ENCODE peak calls at places on chromosomes 4 and X, in eight cellular contexts. I is upper lobe of left lung, H is GM12878, W is K562, R is Panc1, Z is esophagus muscularis mucosa, X is transverse colon, D is spleen. P is an unnamed sample.

GRCh38 chr4:3491681-3492405 is 28.7 kb downstream of the DOK7 start:
- DNase-seq in H (no peak), Z (no peak), I (no peak), D (no peak), X (no peak), R (no peak), W (no peak), P (no peak)

GRCh38 chr4:76856183-76856969 is 41.6 kb downstream of the SOWAHB start:
- DNase-seq in Z (no peak), D (no peak), I (no peak), X (peak; percentile 49), H (no peak), W (no peak), R (no peak), P (no peak)

GRCh38 chr4:114087596-114088230 is 108.3 kb upstream of the ARSJ start:
- DNase-seq in H (no peak), D (no peak), X (no peak), W (no peak), Z (no peak), R (no peak), I (no peak), P (no peak)

GRCh38 chr4:143597271-143597670 is 83.8 kb downstream of the SMARCA5 start:
- DNase-seq in R (no peak), I (no peak), X (no peak), D (no peak), W (no peak), Z (no peak), H (no peak), P (no peak)

GRCh38 chr4:94834496-94834895 is 76.7 kb downstream of the BMPR1B start:
- DNase-seq in D (no peak), X (no peak), W (no peak), Z (no peak), I (no peak), R (no peak), H (no peak), P (no peak)

GRCh38 chr4:153348006-153348405 is 3.5 kb downstream of the MND1 start:
- DNase-seq in I (no peak), R (no peak), Z (no peak), W (peak; percentile 63), D (no peak), H (no peak), X (no peak), P (no peak)

GRCh38 chr4:77349796-77350195 is 192.8 kb downstream of the CCNG2 start:
- DNase-seq in D (no peak), I (no peak), W (no peak), R (no peak), Z (no peak), H (no peak), X (no peak), P (no peak)

GRCh38 chrX:49165901-49166881 is 3.6 kb downstream of the MAGIX start:
- DNase-seq in I (peak; percentile 84), D (peak; percentile 94), Z (peak; percentile 93), H (peak; percentile 60), X (peak; percentile 87), W (peak; percentile 69), R (peak; percentile 82), P (peak; percentile 87)

GRCh38 chrX:69024287-69024686 is 141.0 kb downstream of the PJA1 start:
- DNase-seq in I (no peak), Z (peak; percentile 4), D (no peak), W (no peak), X (no peak), H (no peak), R (no peak), P (no peak)

GRCh38 chr4:162011039-162011438 is 152.8 kb downstream of the FSTL5 start:
- DNase-seq in Z (no peak), D (no peak), W (peak; percentile 0), H (no peak), X (no peak), R (no peak), I (no peak), P (no peak)

GRCh38 chr4:87093443-87094123 is 126.8 kb downstream of the KLHL8 start:
- DNase-seq in H (peak; percentile 43), R (peak; percentile 27), D (no peak), X (no peak), W (peak; percentile 68), I (no peak), Z (no peak), P (no peak)

GRCh38 chr4:36286481-36286871 is 5.1 kb downstream of the DTHD1 start:
- DNase-seq in R (no peak), H (no peak), D (no peak), X (no peak), W (no peak), I (no peak), Z (no peak), P (no peak)

GRCh38 chr4:127370495-127371069 is 262.2 kb upstream of the INTU start:
- DNase-seq in R (no peak), D (no peak), I (peak; percentile 60), W (peak; percentile 3), H (no peak), X (peak; percentile 13), Z (no peak), P (no peak)

GRCh38 chr4:150569384-150569987 is 12.5 kb upstream of the MAB21L2 start:
- DNase-seq in X (no peak), H (no peak), D (no peak), I (no peak), Z (no peak), R (no peak), W (peak; percentile 62), P (no peak)

GRCh38 chr4:79862842-79863241 is 210.2 kb downstream of the ANTXR2 start:
- DNase-seq in W (no peak), D (no peak), X (no peak), Z (no peak), I (no peak), H (no peak), R (no peak), P (no peak)

GRCh38 chr4:91058345-91058744 is 931.2 kb downstream of the CCSER1 start:
- DNase-seq in D (no peak), R (no peak), W (no peak), Z (no peak), X (no peak), H (no peak), I (no peak), P (no peak)

GRCh38 chr4:3485011-3485881 is 22.1 kb downstream of the DOK7 start:
- DNase-seq in X (peak; percentile 35), Z (no peak), R (no peak), I (no peak), W (no peak), D (peak; percentile 92), H (no peak), P (no peak)

GRCh38 chr4:142984871-142985585 is 138.9 kb upstream of the INPP4B start:
- DNase-seq in X (no peak), R (no peak), Z (no peak), H (no peak), D (no peak), W (peak; percentile 1), I (no peak), P (no peak)

GRCh38 chr4:128158894-128159293 is 97.8 kb downstream of the LARP1B start:
- DNase-seq in H (no peak), D (no peak), Z (no peak), I (no peak), R (no peak), W (no peak), X (no peak), P (no peak)

GRCh38 chr4:160510925-160511324 is 1408.0 kb downstream of the RAPGEF2 start:
- DNase-seq in X (no peak), R (no peak), I (no peak), Z (no peak), D (no peak), W (no peak), H (no peak), P (no peak)

DNA sequence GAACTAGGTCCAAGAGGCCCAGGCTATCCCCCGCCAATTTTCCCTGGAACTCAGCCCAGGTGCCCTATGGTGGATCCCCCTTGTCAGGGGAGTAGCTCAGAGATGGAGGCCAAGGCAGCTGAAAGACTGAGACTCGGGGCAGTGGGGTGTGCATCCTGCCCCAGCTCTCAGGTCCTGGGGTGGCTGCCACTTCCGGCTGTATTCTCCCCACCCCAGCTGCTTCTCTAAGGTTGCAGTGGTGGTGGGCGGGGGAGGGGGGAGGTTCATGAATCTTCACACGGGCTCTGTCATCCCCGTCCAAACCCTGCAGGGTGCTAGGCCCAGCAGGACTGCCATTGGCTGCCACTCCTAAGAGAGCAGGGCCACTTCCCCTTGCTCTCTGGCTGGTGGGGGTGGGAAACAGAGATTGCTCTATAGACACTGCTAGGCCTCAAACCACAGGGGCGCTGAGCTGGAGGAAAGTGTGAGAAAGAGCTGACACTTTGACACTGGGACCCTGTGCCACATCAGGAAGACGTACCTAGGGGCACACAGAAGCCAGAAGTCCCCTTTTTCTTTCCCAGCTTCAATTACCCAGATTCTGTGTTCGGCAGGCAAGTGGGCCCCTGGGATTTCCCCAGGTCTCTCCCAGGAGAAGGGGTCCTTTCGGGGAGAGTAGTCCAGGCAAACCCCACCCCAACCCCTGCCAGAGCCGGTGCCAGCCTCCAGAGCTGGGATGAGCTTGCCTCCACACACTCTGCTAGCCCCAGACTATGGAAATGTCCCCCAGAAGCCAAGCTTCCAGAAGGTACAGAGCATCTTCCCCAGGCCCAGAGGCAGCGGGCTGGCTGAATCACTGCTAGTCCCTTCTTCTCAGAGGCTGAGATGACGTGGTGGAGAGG is 1.6 kb downstream of the SASH3 start:
- DNase-seq in W (no peak), D (peak; percentile 95), R (no peak), Z (no peak), X (peak; percentile 67), H (peak; percentile 83), I (peak; percentile 73), P (peak; percentile 35)
- H3K4me1 ChIP-seq in W (peaks cover 25% of the 10 kb centered on the region), D (peaks cover 76% of the 10 kb centered on the region), R (no peaks in the 10 kb centered on the region), Z (no peaks in the 10 kb centered on the region), X (no peaks in the 10 kb centered on the region), H (peaks cover 54% of the 10 kb centered on the region), I (peaks cover 3% of the 10 kb centered on the region), P (no peaks in the 10 kb centered on the region)

DNA sequence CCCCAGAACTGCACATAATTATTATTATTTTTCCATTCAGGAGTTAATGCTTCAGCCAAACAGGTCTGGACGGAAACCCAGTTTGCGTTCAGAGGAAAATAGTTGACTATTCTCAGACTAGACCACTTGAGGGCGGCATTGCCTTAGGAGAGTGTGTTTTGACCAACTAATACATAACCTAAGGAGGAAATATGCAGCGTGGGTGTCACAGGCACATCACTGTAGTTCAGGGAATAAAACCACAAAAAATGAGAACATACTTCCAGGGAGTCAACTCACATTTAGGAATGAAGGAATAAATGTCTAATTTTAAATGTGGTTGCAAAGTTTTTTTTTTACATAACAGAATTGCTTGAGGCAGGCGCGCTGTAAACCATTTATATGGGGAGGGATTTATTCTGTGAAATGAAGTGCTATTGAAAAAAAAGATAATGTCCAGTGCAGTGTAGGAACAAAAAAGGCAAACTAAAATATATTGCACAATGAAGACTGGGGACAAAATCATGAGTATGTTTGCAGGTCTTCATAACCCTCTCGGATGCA is 93.3 kb downstream of the SYNPO2 start:
- DNase-seq in R (peak; percentile 27), I (peak; percentile 66), W (peak; percentile 68), X (peak; percentile 68), D (no peak), H (no peak), Z (no peak), P (peak; percentile 77)
- TF ChIP-seq POLR2AphosphoS5 in R (no peak), I (no peak), W (no peak), X (no peak), D (no peak), H (no peak), Z (peak; percentile 50), P (no peak)

GRCh38 chr4:152106781-152107321 is 346.0 kb upstream of the GATB start:
- DNase-seq in R (no peak), W (no peak), Z (peak; percentile 86), D (no peak), X (no peak), I (no peak), H (no peak), P (no peak)
- TF ChIP-seq CTCF in R (no peak), W (no peak), Z (no peak), D (no peak), X (no peak), I (no peak), H (no peak), P (no peak)

GRCh38 chr4:1983053-1983845 is 25.5 kb downstream of the NELFA start:
- DNase-seq in R (no peak), H (no peak), Z (no peak), I (peak; percentile 21), X (no peak), D (peak; percentile 73), W (no peak), P (no peak)
- H3K4me1 ChIP-seq in R (no peaks in the 10 kb centered on the region), H (no peaks in the 10 kb centered on the region), Z (no peaks in the 10 kb centered on the region), I (no peaks in the 10 kb centered on the region), X (peaks cover 5% of the 10 kb centered on the region), D (peaks cover 19% of the 10 kb centered on the region), W (peaks cover 53% of the 10 kb centered on the region), P (no peaks in the 10 kb centered on the region)

P was measured in breast epithelium.